ENCODE peak calls at places on chromosomes 11 and 22, in ten cellular contexts. B is HCT116; X is T-cell; P is GM23338; J is heart left ventricle; V is effector memory CD8-positive, alpha-beta T cell; K is left ventricle myocardium superior; H is stimulated activated memory B cell treated with anti-CD40 and anti-IgM and Interleukin-4, amounts not matched to agents 10 μg/mL and 1 μg/mL and 100 μg/mL, for 72 hours; T is gastroesophageal sphincter; O is naive thymus-derived CD4-positive, alpha-beta T cell. D is an unnamed sample.
A peak's percentile ranks its signal among the peaks of the same experiment; 100 is the strongest.

GRCh38 chr11:61963282-61964057 is 4.0 kb downstream of the FTH1 start:
- ATAC-seq in X (no peak), P (no peak), T (peak; percentile 4), K (peak; percentile 0), V (peak; percentile 4), H (peak; percentile 59), B (peak; percentile 7), J (no peak), O (peak; percentile 34), D (no peak)

GRCh38 chr11:105229257-105229656 is 89.7 kb upstream of the CARD18 start:
- ATAC-seq in H (no peak), O (no peak), B (no peak), P (no peak), J (no peak), X (no peak), K (no peak), V (no peak), T (no peak), D (no peak)

GRCh38 chr11:19196458-19196857 is 5.3 kb downstream of the CSRP3 start:
- ATAC-seq in O (no peak), J (peak; percentile 66), H (no peak), V (no peak), T (no peak), P (no peak), K (peak; percentile 63), B (no peak), X (no peak), D (no peak)

GRCh38 chr22:46377566-46378498 is 42.3 kb downstream of the TRMU start:
- ATAC-seq in K (peak; percentile 87), T (no peak), O (no peak), P (peak; percentile 76), B (peak; percentile 88), X (no peak), H (no peak), J (peak; percentile 71), V (no peak), D (no peak)

GRCh38 chr11:57668467-57668890 is 565 bp downstream of the ZDHHC5 start:
- ATAC-seq in K (peak; percentile 0), P (peak; percentile 10), V (peak; percentile 1), J (no peak), O (no peak), H (peak; percentile 1), T (no peak), B (no peak), X (peak; percentile 4), D (no peak)

GRCh38 chr22:38872831-38873248 is 824 bp upstream of the CBX6 start:
- ATAC-seq in J (peak; percentile 64), B (no peak), O (no peak), K (peak; percentile 74), H (no peak), V (no peak), T (peak; percentile 52), X (no peak), P (peak; percentile 53), D (no peak)

GRCh38 chr11:72970557-72971118 is 156.4 kb downstream of the ATG16L2 start:
- ATAC-seq in B (no peak), J (no peak), T (no peak), X (no peak), O (no peak), K (no peak), V (no peak), H (no peak), P (no peak), D (no peak)

GRCh38 chr22:27224485-27225364 is 567.3 kb downstream of the MIAT start:
- ATAC-seq in K (peak; percentile 85), V (no peak), P (no peak), H (no peak), B (no peak), X (no peak), J (peak; percentile 84), T (peak; percentile 14), O (no peak), D (no peak)

GRCh38 chr11:44542372-44542771 is 23.1 kb upstream of the CD82 start:
- ATAC-seq in B (no peak), P (no peak), H (no peak), O (peak; percentile 44), T (no peak), J (no peak), K (no peak), V (peak; percentile 52), X (no peak), D (peak; percentile 48)

GRCh38 chr22:44289429-44290171 is 23.2 kb downstream of the SHISAL1 start:
- ATAC-seq in H (no peak), K (no peak), V (no peak), J (no peak), X (no peak), P (peak; percentile 21), T (no peak), B (no peak), O (no peak), D (no peak)